ENCODE peak calls at places on chromosomes 6 and 20, in six cellular contexts. N is stimulated activated effector memory CD8-positive, alpha-beta T cell treated with anti-CD3 and anti-CD28 coated beads, Interleukin-12 subunit alpha, Interleukin-12 subunit beta, amount 100 ng/mL, for 72 hours; D is H54; H is PC-3; T is RPMI8226; O is stimulated activated naive B cell treated with anti-CD40 and anti-IgM and Interleukin-4, amounts not matched to agents 10 μg/mL and 1 μg/mL and 100 μg/mL, for 72 hours. M is an unnamed sample.

GRCh38 chr20:1844723-1845523 is 50.3 kb upstream of the SIRPA start:
- DNase-seq in O (peak; percentile 86), N (no peak), H (no peak), D (no peak), T (peak; percentile 96), M (no peak)

GRCh38 chr6:149864578-149865535 is 698 bp upstream of the LRP11 start:
- DNase-seq in T (peak; percentile 61), H (peak; percentile 71), N (no peak), D (no peak), O (peak; percentile 15), M (peak; percentile 86)

GRCh38 chr20:62753626-62754025 is 42.6 kb upstream of the MRGBP start:
- DNase-seq in H (no peak), N (no peak), O (no peak), D (no peak), T (no peak), M (no peak)

GRCh38 chr6:16840725-16841124 is 79.5 kb upstream of the ATXN1 start:
- DNase-seq in O (no peak), H (no peak), N (no peak), D (no peak), T (no peak), M (no peak)

GRCh38 chr6:123118811-123119210 is 122.8 kb downstream of the CLVS2 start:
- DNase-seq in D (no peak), T (no peak), H (peak; percentile 79), N (no peak), O (no peak), M (no peak)

GRCh38 chr6:158978752-158979151 is 21.2 kb downstream of the RSPH3 start:
- DNase-seq in T (no peak), H (peak; percentile 71), N (no peak), D (no peak), O (no peak), M (peak; percentile 80)

GRCh38 chr6:105985098-105985815 is 100.9 kb upstream of the PRDM1 start:
- DNase-seq in H (no peak), T (no peak), N (peak; percentile 47), O (no peak), D (no peak), M (no peak)

GRCh38 chr6:291148-291696 is 1.1 kb upstream of the DUSP22 start:
- DNase-seq in N (peak; percentile 52), H (peak; percentile 53), D (no peak), O (no peak), T (peak; percentile 93), M (peak; percentile 18)

GRCh38 chr20:17822039-17822438 is 122.3 kb downstream of the BANF2 start:
- DNase-seq in D (no peak), T (peak; percentile 68), N (no peak), O (no peak), H (peak; percentile 62), M (peak; percentile 82)

GRCh38 chr6:133814235-133814634 is 74.7 kb upstream of the TCF21 start:
- DNase-seq in T (no peak), O (no peak), N (no peak), D (no peak), H (no peak), M (no peak)

GRCh38 chr20:25177890-25178321 is 17.6 kb upstream of the ENTPD6 start:
- DNase-seq in D (peak; percentile 54), O (no peak), N (no peak), H (peak; percentile 90), T (no peak), M (no peak)

GRCh38 chr6:14283600-14284235 is 166.1 kb downstream of the CD83 start:
- DNase-seq in D (no peak), H (no peak), N (no peak), O (no peak), T (no peak), M (no peak)

GRCh38 chr6:32176476-32177181 is 745 bp upstream of the AGPAT1 start:
- DNase-seq in D (no peak), T (no peak), N (no peak), H (peak; percentile 62), O (no peak), M (peak; percentile 72)

GRCh38 chr6:33419580-33420492 is at the start of gene SYNGAP1:
- DNase-seq in T (no peak), N (no peak), H (no peak), D (no peak), O (no peak), M (peak; percentile 61)

GRCh38 chr6:168368063-168368835 is 48.7 kb upstream of the DACT2 start:
- DNase-seq in D (no peak), N (no peak), T (no peak), H (no peak), O (no peak), M (no peak)

GRCh38 chr6:131103869-131104268 is 31.4 kb upstream of the AKAP7 start:
- DNase-seq in N (no peak), O (no peak), D (no peak), H (no peak), T (no peak), M (no peak)

GRCh38 chr6:118401325-118401998 is 146.6 kb upstream of the PLN start:
- DNase-seq in H (no peak), D (no peak), T (no peak), N (no peak), O (no peak), M (no peak)

GRCh38 chr20:45883100-45883469 is 2.1 kb downstream of the ZSWIM1 start:
- DNase-seq in T (no peak), D (no peak), H (no peak), N (no peak), O (no peak), M (no peak)

GRCh38 chr6:30325150-30325872 is 1.4 kb upstream of the TRIM39 start:
- DNase-seq in D (peak; percentile 61), H (peak; percentile 61), T (peak; percentile 80), N (no peak), O (no peak), M (peak; percentile 75)

GRCh38 chr6:16132909-16133308 is 4.0 kb downstream of the MYLIP start:
- DNase-seq in T (no peak), O (no peak), D (no peak), N (no peak), H (no peak), M (no peak)

GRCh38 chr20:50445367-50446151 is 64.6 kb upstream of the PTPN1 start:
- DNase-seq in T (no peak), D (no peak), H (no peak), O (no peak), N (no peak), M (no peak)

GRCh38 chr6:37092851-37093727 is 76.9 kb upstream of the PIM1 start:
- DNase-seq in N (no peak), T (peak; percentile 89), H (no peak), D (no peak), O (no peak), M (no peak)

GRCh38 chr6:168574699-168575195 is 133.8 kb downstream of the SMOC2 start:
- DNase-seq in O (no peak), D (no peak), H (no peak), T (peak; percentile 35), N (peak; percentile 38), M (no peak)

M was measured in foreskin fibroblast.